ENCODE peak calls at places on chromosomes 3 and 15, in five cellular contexts. S, K, Z, N and E are unnamed samples.

GRCh38 chr15:49046113-49046883 is at the start of gene SECISBP2L:
- DNase-seq in S (peak), K (peak), Z (peak), N (peak), E (peak)

GRCh38 chr3:69339766-69340165 is 46.1 kb downstream of the FRMD4B start:
- DNase-seq in S (no peak), K (peak), Z (no peak), N (no peak), E (no peak)

GRCh38 chr15:77033729-77034619 is 36.9 kb downstream of the TSPAN3 start:
- DNase-seq in S (no peak), K (peak), Z (no peak), N (no peak), E (no peak)

GRCh38 chr15:80951941-80952340 is 37.7 kb downstream of the MESD start:
- DNase-seq in S (no peak), K (no peak), Z (no peak), N (no peak), E (no peak)

GRCh38 chr15:90305932-90306331 is 40.5 kb downstream of the NGRN start:
- DNase-seq in S (no peak), K (no peak), Z (no peak), N (no peak), E (no peak)

GRCh38 chr3:69791919-69792399 is 52.7 kb downstream of the MITF start:
- DNase-seq in S (peak), K (no peak), Z (no peak), N (peak), E (no peak)

GRCh38 chr3:61444794-61445193 is 116.6 kb upstream of the PTPRG start:
- DNase-seq in S (no peak), K (no peak), Z (no peak), N (no peak), E (no peak)

GRCh38 chr3:2921903-2922302 is 188.3 kb downstream of the IL5RA start:
- DNase-seq in S (no peak), K (peak), Z (no peak), N (peak), E (no peak)

GRCh38 chr3:149340310-149340933 is 7.0 kb upstream of the TM4SF18 start:
- DNase-seq in S (peak), K (no peak), Z (no peak), N (peak), E (no peak)

GRCh38 chr15:29636140-29636539 is 186.1 kb downstream of the TJP1 start:
- DNase-seq in S (no peak), K (no peak), Z (no peak), N (no peak), E (no peak)

GRCh38 chr3:111820651-111821050 is 38.4 kb upstream of the PHLDB2 start:
- DNase-seq in S (no peak), K (no peak), Z (no peak), N (no peak), E (no peak)

GRCh38 chr3:169091196-169091595 is 572.3 kb downstream of the MECOM start:
- DNase-seq in S (peak), K (no peak), Z (no peak), N (no peak), E (no peak)

GRCh38 chr3:46858456-46858855 is 4.8 kb downstream of the MYL3 start:
- DNase-seq in S (no peak), K (peak), Z (no peak), N (no peak), E (no peak)

GRCh38 chr3:14935577-14936345 is 11.6 kb upstream of the NR2C2 start:
- DNase-seq in S (no peak), K (no peak), Z (no peak), N (no peak), E (no peak)

GRCh38 chr3:86993704-86994103 is 2.8 kb upstream of the VGLL3 start:
- DNase-seq in S (peak), K (no peak), Z (no peak), N (peak), E (no peak)

GRCh38 chr3:64148955-64149653 is 76.2 kb downstream of the PRICKLE2 start:
- DNase-seq in S (no peak), K (no peak), Z (no peak), N (no peak), E (no peak)

GRCh38 chr3:53238051-53238850 is 17.6 kb downstream of the TKT start:
- DNase-seq in S (peak), K (peak), Z (peak), N (peak), E (peak)

GRCh38 chr3:112774293-112774926 is 72.3 kb downstream of the CD200R1L start:
- DNase-seq in S (peak), K (no peak), Z (peak), N (peak), E (peak)

GRCh38 chr3:117195034-117195433 is 485.5 kb downstream of the TUSC7 start:
- DNase-seq in S (no peak), K (no peak), Z (no peak), N (no peak), E (no peak)

GRCh38 chr3:117193390-117193789 is 483.8 kb downstream of the TUSC7 start:
- DNase-seq in S (peak), K (no peak), Z (no peak), N (peak), E (no peak)

GRCh38 chr3:117191245-117191644 is 481.7 kb downstream of the TUSC7 start:
- DNase-seq in S (no peak), K (no peak), Z (no peak), N (no peak), E (no peak)

GRCh38 chr3:117192888-117193287 is 483.3 kb downstream of the TUSC7 start:
- DNase-seq in S (no peak), K (no peak), Z (no peak), N (no peak), E (no peak)
- H3K4me3 ChIP-seq in S (no peak), K (no peak), Z (no peak), N (no peak), E (no peak)

DNA sequence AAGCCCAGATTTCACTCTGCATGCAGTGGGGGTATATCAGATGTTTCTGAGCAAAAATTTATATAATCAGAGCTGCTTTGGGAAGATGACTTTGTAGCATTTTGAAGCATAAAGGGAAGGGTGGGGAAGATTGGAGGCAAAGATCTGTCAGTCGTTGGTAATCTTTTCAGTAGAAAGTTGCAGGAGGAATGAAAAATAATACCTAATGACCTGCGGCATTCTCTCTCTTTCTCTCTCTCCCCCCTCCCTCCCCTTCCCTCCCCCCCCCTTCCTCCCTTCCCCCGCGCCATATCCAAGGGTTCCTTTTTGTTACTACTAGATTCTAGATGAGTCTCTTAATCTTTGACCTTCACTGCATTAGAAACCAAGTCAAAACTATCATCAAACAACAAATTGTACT is 1.5 kb upstream of the DMXL2 start:
- DNase-seq in S (no peak), K (peak), Z (no peak), N (no peak), E (no peak)
- H3K4me3 ChIP-seq in S (no peak), K (no peak), Z (no peak), N (no peak), E (no peak)

DNA sequence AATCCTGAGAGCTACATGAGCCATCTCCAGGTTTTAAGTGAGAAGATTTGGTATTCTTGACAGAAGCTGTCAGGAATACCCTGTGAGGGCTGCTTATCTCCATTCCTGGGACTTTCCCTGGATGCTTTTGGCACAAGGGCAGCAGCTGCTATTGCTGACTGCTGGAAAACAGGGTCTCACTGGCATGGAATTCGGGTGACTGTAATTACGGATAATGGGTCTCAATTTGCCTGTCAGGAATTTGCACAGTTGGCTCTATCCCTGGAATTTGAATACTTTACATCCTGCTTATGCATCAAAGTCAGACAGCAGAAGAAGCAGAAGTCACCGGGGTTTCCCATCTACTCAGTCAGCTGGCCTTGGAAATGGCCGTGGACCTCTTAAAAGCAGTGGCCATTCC is 26.0 kb upstream of the AKAP13 start:
- DNase-seq in S (peak), K (no peak), Z (no peak), N (no peak), E (no peak)
- H3K4me3 ChIP-seq in S (no peak), K (no peak), Z (no peak), N (no peak), E (no peak)

GRCh38 chr15:34793071-34793470 is 2.3 kb downstream of the ACTC1 start:
- DNase-seq in S (no peak), K (no peak), Z (no peak), N (no peak), E (no peak)

GRCh38 chr15:34793901-34794300 is 1.4 kb downstream of the ACTC1 start:
- DNase-seq in S (no peak), K (no peak), Z (no peak), N (no peak), E (no peak)

GRCh38 chr15:34795267-34796081 is at the start of gene ACTC1:
- DNase-seq in S (peak), K (peak), Z (no peak), N (peak), E (no peak)

GRCh38 chr15:34796847-34797246 is 1.5 kb upstream of the ACTC1 start:
- DNase-seq in S (no peak), K (no peak), Z (no peak), N (no peak), E (no peak)

DNA sequence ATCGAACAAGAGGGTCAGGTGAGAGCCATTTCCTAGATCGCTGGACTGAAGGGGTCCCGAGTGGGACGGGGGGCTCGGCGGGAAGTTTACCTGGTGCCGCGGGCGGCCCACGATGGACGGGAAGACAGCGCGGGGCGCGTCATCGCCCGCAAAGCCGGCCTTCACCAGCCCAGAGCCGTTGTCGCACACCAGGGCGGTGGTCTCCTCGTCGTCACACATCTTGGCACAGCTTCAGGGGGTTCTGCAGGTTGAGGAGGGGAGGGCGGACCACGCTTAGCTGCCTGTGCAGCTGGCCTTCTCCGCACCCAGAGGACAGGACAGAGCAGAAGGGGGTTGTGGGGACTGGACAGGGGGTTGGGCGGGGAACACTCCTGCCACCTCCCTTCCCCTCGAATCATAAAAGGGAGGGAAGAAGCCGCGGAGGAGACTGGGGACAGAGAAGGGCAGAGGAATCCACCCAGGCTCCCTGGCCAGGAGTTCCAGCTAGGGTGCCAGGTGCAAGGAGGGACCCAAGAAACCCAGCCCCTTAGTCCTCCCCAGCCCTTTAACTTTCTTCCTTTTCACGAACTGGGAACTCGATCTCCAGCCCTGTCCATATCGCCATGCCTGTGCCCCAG is 651 bp downstream of the ACTC1 start:
- DNase-seq in S (no peak), K (peak), Z (no peak), N (no peak), E (no peak)
- H3K4me3 ChIP-seq in S (peak), K (peak), Z (no peak), N (peak), E (peak)

GRCh38 chr15:64775551-64776401 is at the start of gene RBPMS2:
- DNase-seq in S (no peak), K (peak), Z (no peak), N (peak), E (no peak)

GRCh38 chr15:64773606-64774555 is 1.5 kb downstream of the RBPMS2 start:
- DNase-seq in S (no peak), K (peak), Z (no peak), N (no peak), E (no peak)

GRCh38 chr15:64779024-64779423 is 3.6 kb upstream of the RBPMS2 start:
- DNase-seq in S (no peak), K (peak), Z (no peak), N (no peak), E (no peak)

GRCh38 chr15:64774556-64775523 is 549 bp downstream of the RBPMS2 start:
- DNase-seq in S (no peak), K (peak), Z (no peak), N (peak), E (no peak)

DNA sequence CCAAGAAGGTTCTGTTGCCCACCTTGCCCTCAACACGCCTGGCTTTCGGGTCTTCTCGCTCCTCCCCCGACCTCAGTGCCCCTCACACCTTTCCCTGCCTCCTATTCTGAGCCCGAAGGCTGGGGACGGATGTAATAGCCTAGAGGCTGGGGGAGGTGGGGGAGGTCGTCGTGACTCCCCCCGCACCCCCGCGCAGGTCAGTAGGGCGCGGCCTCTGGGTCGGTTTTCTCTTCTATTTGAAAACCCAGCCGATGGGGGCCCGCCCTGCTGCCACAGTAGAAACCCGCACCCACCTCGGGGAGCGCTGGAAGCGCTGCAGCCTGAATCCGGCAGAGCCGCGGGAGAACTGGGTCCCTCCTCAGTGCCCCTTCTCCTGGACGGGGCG is 1.0 kb upstream of the RBPMS2 start:
- DNase-seq in S (no peak), K (peak), Z (no peak), N (no peak), E (no peak)
- H3K4me3 ChIP-seq in S (no peak), K (peak), Z (peak), N (peak), E (peak)

DNA sequence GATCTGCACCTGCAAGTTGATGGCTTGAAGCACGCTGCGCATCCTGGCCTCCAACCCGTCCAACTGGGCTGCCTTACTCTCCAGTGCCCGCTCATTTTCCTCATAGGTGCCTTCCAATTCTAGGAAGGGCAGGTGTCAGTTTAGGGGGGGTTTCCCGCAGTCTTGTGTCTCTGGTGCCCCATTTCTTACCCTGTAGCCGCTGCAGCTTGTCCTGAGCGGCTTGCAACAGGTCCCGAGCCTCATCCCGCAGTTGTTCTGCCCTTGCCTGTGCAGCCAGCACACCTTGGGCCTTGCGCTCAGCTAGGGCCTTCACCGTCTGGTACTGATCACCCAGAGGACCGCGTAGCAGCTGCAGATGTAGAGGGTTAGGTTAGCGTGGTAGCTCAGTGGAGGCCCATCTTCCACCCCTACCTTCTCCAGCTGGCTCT is 635 bp upstream of the USP19 start:
- DNase-seq in S (no peak), K (no peak), Z (no peak), N (no peak), E (no peak)
- H3K4me3 ChIP-seq in S (no peak), K (peak), Z (peak), N (peak), E (peak)